ENCODE peak calls at places on chromosomes 12 and 14, in ten cellular contexts. C is cardiac muscle cell, B is neural crest cell, M is cardiac fibroblast, R is globus pallidus, W is dorsolateral prefrontal cortex, A is tibial artery, Y is KG1, E is AG10803, D is nephron progenitor cell. F is an unnamed sample.

GRCh38 chr14:102928412-102929348 is 6.2 kb downstream of the AMN start:
- DNase-seq in C (peak; percentile 78), B (peak; percentile 54), M (peak; percentile 29), R (no peak), W (no peak), A (no peak), Y (no peak), E (peak; percentile 17), D (peak; percentile 89), F (peak; percentile 46)

GRCh38 chr14:104136472-104137296 is 1.7 kb upstream of the KIF26A start:
- DNase-seq in C (no peak), B (no peak), M (peak; percentile 5), R (no peak), W (no peak), A (peak; percentile 64), Y (no peak), E (no peak), D (peak; percentile 24), F (no peak)

GRCh38 chr12:51217133-51217967 is 512 bp downstream of the POU6F1 start:
- DNase-seq in C (peak; percentile 66), B (peak; percentile 37), M (no peak), R (peak; percentile 66), W (peak; percentile 74), A (peak; percentile 79), Y (no peak), E (no peak), D (peak; percentile 61), F (peak; percentile 8)

GRCh38 chr12:5177096-5177495 is 133.4 kb downstream of the KCNA5 start:
- DNase-seq in C (no peak), B (no peak), M (no peak), R (no peak), W (no peak), A (no peak), Y (no peak), E (no peak), D (no peak), F (no peak)

GRCh38 chr12:31525496-31526157 is 65.3 kb downstream of the DENND5B start:
- DNase-seq in C (no peak), B (no peak), M (no peak), R (no peak), W (no peak), A (no peak), Y (no peak), E (no peak), D (no peak), F (no peak)

GRCh38 chr12:75813066-75813465 is 218.5 kb downstream of the PHLDA1 start:
- DNase-seq in C (no peak), B (no peak), M (no peak), R (no peak), W (no peak), A (no peak), Y (no peak), E (no peak), D (no peak), F (no peak)

GRCh38 chr12:103948746-103949406 is 16.8 kb upstream of the TDG start:
- DNase-seq in C (no peak), B (no peak), M (no peak), R (no peak), W (no peak), A (no peak), Y (no peak), E (no peak), D (no peak), F (no peak)

GRCh38 chr14:52051861-52052260 is 17.0 kb downstream of the NID2 start:
- DNase-seq in C (no peak), B (no peak), M (peak; percentile 67), R (no peak), W (no peak), A (no peak), Y (no peak), E (peak; percentile 86), D (no peak), F (peak; percentile 68)

GRCh38 chr12:57727758-57728395 is 10.7 kb downstream of the AGAP2 start:
- DNase-seq in C (peak; percentile 77), B (no peak), M (no peak), R (no peak), W (no peak), A (no peak), Y (no peak), E (no peak), D (peak; percentile 71), F (no peak)

GRCh38 chr12:116319851-116320621 is 42.5 kb upstream of the MED13L start:
- DNase-seq in C (peak; percentile 12), B (no peak), M (peak; percentile 92), R (peak; percentile 48), W (no peak), A (peak; percentile 88), Y (peak; percentile 84), E (peak; percentile 97), D (no peak), F (peak; percentile 80)

GRCh38 chr14:64363265-64363840 is 24.8 kb upstream of the MTHFD1 start:
- DNase-seq in C (no peak), B (no peak), M (peak; percentile 49), R (no peak), W (no peak), A (no peak), Y (no peak), E (peak; percentile 4), D (no peak), F (peak; percentile 32)

GRCh38 chr12:19338405-19338804 is 100.9 kb upstream of the AEBP2 start:
- DNase-seq in C (no peak), B (no peak), M (peak; percentile 9), R (no peak), W (no peak), A (no peak), Y (no peak), E (no peak), D (no peak), F (no peak)

GRCh38 chr12:74747305-74747704 is 209.7 kb downstream of the ATXN7L3B start:
- DNase-seq in C (no peak), B (no peak), M (peak; percentile 37), R (no peak), W (no peak), A (no peak), Y (no peak), E (peak; percentile 3), D (no peak), F (peak; percentile 12)

GRCh38 chr14:24436355-24437019 is 6.1 kb downstream of the SDR39U1 start:
- DNase-seq in C (peak; percentile 62), B (peak; percentile 38), M (peak; percentile 91), R (peak; percentile 68), W (no peak), A (no peak), Y (peak; percentile 72), E (peak; percentile 79), D (peak; percentile 39), F (peak; percentile 78)

GRCh38 chr14:104580961-104581360 is 1.4 kb downstream of the C14orf180 start:
- DNase-seq in C (no peak), B (no peak), M (peak; percentile 31), R (no peak), W (no peak), A (peak; percentile 81), Y (no peak), E (no peak), D (no peak), F (peak; percentile 9)

GRCh38 chr12:38141861-38142260 is 174.7 kb upstream of the ALG10B start:
- DNase-seq in C (no peak), B (no peak), M (no peak), R (no peak), W (no peak), A (no peak), Y (no peak), E (no peak), D (no peak), F (no peak)

GRCh38 chr12:124730455-124730932 is 133.2 kb downstream of the SCARB1 start:
- DNase-seq in C (peak; percentile 80), B (no peak), M (peak; percentile 55), R (no peak), W (no peak), A (no peak), Y (no peak), E (peak; percentile 51), D (no peak), F (peak; percentile 88)

GRCh38 chr14:77037886-77038511 is 9.5 kb upstream of the IRF2BPL start:
- DNase-seq in C (peak; percentile 8), B (no peak), M (peak; percentile 57), R (no peak), W (no peak), A (no peak), Y (no peak), E (no peak), D (no peak), F (peak; percentile 64)

GRCh38 chr12:52920937-52921336 is 16.1 kb upstream of the KRT8 start:
- DNase-seq in C (no peak), B (no peak), M (no peak), R (no peak), W (no peak), A (no peak), Y (no peak), E (peak; percentile 37), D (no peak), F (peak; percentile 39)

GRCh38 chr12:110107369-110108281 is 16.5 kb upstream of the IFT81 start:
- DNase-seq in C (no peak), B (no peak), M (peak; percentile 95), R (no peak), W (no peak), A (peak; percentile 85), Y (no peak), E (peak; percentile 90), D (no peak), F (peak; percentile 85)

GRCh38 chr14:67544590-67544989 is 11.5 kb downstream of the PLEKHH1 start:
- DNase-seq in C (no peak), B (no peak), M (no peak), R (no peak), W (no peak), A (no peak), Y (no peak), E (no peak), D (no peak), F (no peak)